ENCODE peak calls at places on chromosomes 6 and 20, in eight cellular contexts. One of them, this sample, is unnamed.

GRCh38 chr6:83463886-83464285 is 33.0 kb upstream of the ME1 start:
- DNase-seq in stimulated activated CD4-positive, alpha-beta T cell treated with anti-CD3 and anti-CD28 coated beads, Interleukin-1b, Interleukin-23, amount 100 ng/mL, for 1 hour: no peak
- DNase-seq in right cardiac atrium: no peak
- DNase-seq in stimulated activated CD8-positive, alpha-beta memory T cell treated with anti-CD3 and anti-CD28 coated beads, Interleukin-7, amount 100 ng/mL, for 1 hour: no peak
- DNase-seq in fibroblast of the conjunctiva: peak; percentile 2
- DNase-seq in head of caudate nucleus: no peak
- DNase-seq in CD4-positive, CD25-positive, alpha-beta regulatory T cell: no peak
- DNase-seq in PC-3: peak; percentile 81
- DNase-seq in this sample: no peak

GRCh38 chr6:80425089-80425823 is 318.8 kb downstream of the BCKDHB start:
- DNase-seq in fibroblast of the conjunctiva: peak; percentile 80
- DNase-seq in PC-3: peak; percentile 55
- DNase-seq in right cardiac atrium: no peak
- DNase-seq in head of caudate nucleus: no peak
- DNase-seq in stimulated activated CD4-positive, alpha-beta T cell treated with anti-CD3 and anti-CD28 coated beads, Interleukin-1b, Interleukin-23, amount 100 ng/mL, for 1 hour: no peak
- DNase-seq in CD4-positive, CD25-positive, alpha-beta regulatory T cell: no peak
- DNase-seq in stimulated activated CD8-positive, alpha-beta memory T cell treated with anti-CD3 and anti-CD28 coated beads, Interleukin-7, amount 100 ng/mL, for 1 hour: no peak
- DNase-seq in this sample: no peak

GRCh38 chr6:9126845-9127560 is 691.7 kb upstream of the SLC35B3 start:
- DNase-seq in head of caudate nucleus: peak; percentile 35
- DNase-seq in CD4-positive, CD25-positive, alpha-beta regulatory T cell: no peak
- DNase-seq in stimulated activated CD4-positive, alpha-beta T cell treated with anti-CD3 and anti-CD28 coated beads, Interleukin-1b, Interleukin-23, amount 100 ng/mL, for 1 hour: no peak
- DNase-seq in right cardiac atrium: no peak
- DNase-seq in fibroblast of the conjunctiva: peak; percentile 62
- DNase-seq in PC-3: peak; percentile 75
- DNase-seq in stimulated activated CD8-positive, alpha-beta memory T cell treated with anti-CD3 and anti-CD28 coated beads, Interleukin-7, amount 100 ng/mL, for 1 hour: no peak
- DNase-seq in this sample: no peak

GRCh38 chr6:37289931-37290330 is 32.0 kb upstream of the TMEM217 start:
- DNase-seq in fibroblast of the conjunctiva: no peak
- DNase-seq in right cardiac atrium: no peak
- DNase-seq in stimulated activated CD4-positive, alpha-beta T cell treated with anti-CD3 and anti-CD28 coated beads, Interleukin-1b, Interleukin-23, amount 100 ng/mL, for 1 hour: no peak
- DNase-seq in head of caudate nucleus: no peak
- DNase-seq in stimulated activated CD8-positive, alpha-beta memory T cell treated with anti-CD3 and anti-CD28 coated beads, Interleukin-7, amount 100 ng/mL, for 1 hour: no peak
- DNase-seq in CD4-positive, CD25-positive, alpha-beta regulatory T cell: peak; percentile 79
- DNase-seq in PC-3: no peak
- DNase-seq in this sample: no peak

GRCh38 chr20:35632539-35633115 is 17.0 kb downstream of the SPAG4 start:
- DNase-seq in fibroblast of the conjunctiva: no peak
- DNase-seq in head of caudate nucleus: no peak
- DNase-seq in PC-3: no peak
- DNase-seq in stimulated activated CD4-positive, alpha-beta T cell treated with anti-CD3 and anti-CD28 coated beads, Interleukin-1b, Interleukin-23, amount 100 ng/mL, for 1 hour: no peak
- DNase-seq in CD4-positive, CD25-positive, alpha-beta regulatory T cell: no peak
- DNase-seq in right cardiac atrium: no peak
- DNase-seq in stimulated activated CD8-positive, alpha-beta memory T cell treated with anti-CD3 and anti-CD28 coated beads, Interleukin-7, amount 100 ng/mL, for 1 hour: no peak
- DNase-seq in this sample: no peak

GRCh38 chr6:117440558-117441525 is 15.1 kb upstream of the ROS1 start:
- DNase-seq in fibroblast of the conjunctiva: peak; percentile 79
- DNase-seq in CD4-positive, CD25-positive, alpha-beta regulatory T cell: no peak
- DNase-seq in PC-3: peak; percentile 89
- DNase-seq in right cardiac atrium: no peak
- DNase-seq in stimulated activated CD4-positive, alpha-beta T cell treated with anti-CD3 and anti-CD28 coated beads, Interleukin-1b, Interleukin-23, amount 100 ng/mL, for 1 hour: no peak
- DNase-seq in stimulated activated CD8-positive, alpha-beta memory T cell treated with anti-CD3 and anti-CD28 coated beads, Interleukin-7, amount 100 ng/mL, for 1 hour: no peak
- DNase-seq in head of caudate nucleus: no peak
- DNase-seq in this sample: no peak

GRCh38 chr20:535958-536357 is 7.6 kb downstream of the CSNK2A1 start:
- DNase-seq in stimulated activated CD4-positive, alpha-beta T cell treated with anti-CD3 and anti-CD28 coated beads, Interleukin-1b, Interleukin-23, amount 100 ng/mL, for 1 hour: no peak
- DNase-seq in CD4-positive, CD25-positive, alpha-beta regulatory T cell: no peak
- DNase-seq in head of caudate nucleus: no peak
- DNase-seq in fibroblast of the conjunctiva: no peak
- DNase-seq in right cardiac atrium: no peak
- DNase-seq in PC-3: no peak
- DNase-seq in stimulated activated CD8-positive, alpha-beta memory T cell treated with anti-CD3 and anti-CD28 coated beads, Interleukin-7, amount 100 ng/mL, for 1 hour: no peak
- DNase-seq in this sample: no peak

GRCh38 chr20:35629432-35630145 is 14.0 kb downstream of the SPAG4 start:
- DNase-seq in stimulated activated CD8-positive, alpha-beta memory T cell treated with anti-CD3 and anti-CD28 coated beads, Interleukin-7, amount 100 ng/mL, for 1 hour: no peak
- DNase-seq in fibroblast of the conjunctiva: no peak
- DNase-seq in head of caudate nucleus: no peak
- DNase-seq in PC-3: no peak
- DNase-seq in stimulated activated CD4-positive, alpha-beta T cell treated with anti-CD3 and anti-CD28 coated beads, Interleukin-1b, Interleukin-23, amount 100 ng/mL, for 1 hour: no peak
- DNase-seq in right cardiac atrium: no peak
- DNase-seq in CD4-positive, CD25-positive, alpha-beta regulatory T cell: no peak
- DNase-seq in this sample: no peak

GRCh38 chr6:73058736-73059135 is 166.6 kb downstream of the KHDC1L start:
- DNase-seq in CD4-positive, CD25-positive, alpha-beta regulatory T cell: no peak
- DNase-seq in stimulated activated CD4-positive, alpha-beta T cell treated with anti-CD3 and anti-CD28 coated beads, Interleukin-1b, Interleukin-23, amount 100 ng/mL, for 1 hour: no peak
- DNase-seq in fibroblast of the conjunctiva: no peak
- DNase-seq in PC-3: peak; percentile 38
- DNase-seq in right cardiac atrium: no peak
- DNase-seq in stimulated activated CD8-positive, alpha-beta memory T cell treated with anti-CD3 and anti-CD28 coated beads, Interleukin-7, amount 100 ng/mL, for 1 hour: no peak
- DNase-seq in head of caudate nucleus: no peak
- DNase-seq in this sample: no peak

GRCh38 chr20:18157102-18157501 is 19.4 kb downstream of the KAT14 start:
- DNase-seq in stimulated activated CD8-positive, alpha-beta memory T cell treated with anti-CD3 and anti-CD28 coated beads, Interleukin-7, amount 100 ng/mL, for 1 hour: no peak
- DNase-seq in PC-3: no peak
- DNase-seq in fibroblast of the conjunctiva: no peak
- DNase-seq in CD4-positive, CD25-positive, alpha-beta regulatory T cell: no peak
- DNase-seq in head of caudate nucleus: no peak
- DNase-seq in right cardiac atrium: no peak
- DNase-seq in stimulated activated CD4-positive, alpha-beta T cell treated with anti-CD3 and anti-CD28 coated beads, Interleukin-1b, Interleukin-23, amount 100 ng/mL, for 1 hour: no peak
- DNase-seq in this sample: no peak

GRCh38 chr20:5714261-5715041 is 35.8 kb upstream of the SHLD1 start:
- DNase-seq in CD4-positive, CD25-positive, alpha-beta regulatory T cell: peak; percentile 93
- DNase-seq in stimulated activated CD8-positive, alpha-beta memory T cell treated with anti-CD3 and anti-CD28 coated beads, Interleukin-7, amount 100 ng/mL, for 1 hour: peak; percentile 32
- DNase-seq in PC-3: peak; percentile 76
- DNase-seq in fibroblast of the conjunctiva: no peak
- DNase-seq in head of caudate nucleus: no peak
- DNase-seq in right cardiac atrium: no peak
- DNase-seq in stimulated activated CD4-positive, alpha-beta T cell treated with anti-CD3 and anti-CD28 coated beads, Interleukin-1b, Interleukin-23, amount 100 ng/mL, for 1 hour: peak; percentile 10
- DNase-seq in this sample: no peak

GRCh38 chr20:35059110-35059509 is 33.5 kb downstream of the TRPC4AP start:
- DNase-seq in stimulated activated CD4-positive, alpha-beta T cell treated with anti-CD3 and anti-CD28 coated beads, Interleukin-1b, Interleukin-23, amount 100 ng/mL, for 1 hour: no peak
- DNase-seq in right cardiac atrium: no peak
- DNase-seq in fibroblast of the conjunctiva: no peak
- DNase-seq in CD4-positive, CD25-positive, alpha-beta regulatory T cell: no peak
- DNase-seq in stimulated activated CD8-positive, alpha-beta memory T cell treated with anti-CD3 and anti-CD28 coated beads, Interleukin-7, amount 100 ng/mL, for 1 hour: no peak
- DNase-seq in head of caudate nucleus: no peak
- DNase-seq in PC-3: no peak
- DNase-seq in this sample: no peak

GRCh38 chr6:14286144-14286543 is 168.6 kb downstream of the CD83 start:
- DNase-seq in right cardiac atrium: no peak
- DNase-seq in CD4-positive, CD25-positive, alpha-beta regulatory T cell: no peak
- DNase-seq in head of caudate nucleus: no peak
- DNase-seq in PC-3: peak; percentile 85
- DNase-seq in stimulated activated CD8-positive, alpha-beta memory T cell treated with anti-CD3 and anti-CD28 coated beads, Interleukin-7, amount 100 ng/mL, for 1 hour: no peak
- DNase-seq in stimulated activated CD4-positive, alpha-beta T cell treated with anti-CD3 and anti-CD28 coated beads, Interleukin-1b, Interleukin-23, amount 100 ng/mL, for 1 hour: no peak
- DNase-seq in fibroblast of the conjunctiva: peak; percentile 75
- DNase-seq in this sample: no peak

GRCh38 chr20:37516697-37517370 is 4.2 kb upstream of the NNAT start:
- DNase-seq in head of caudate nucleus: no peak
- DNase-seq in stimulated activated CD8-positive, alpha-beta memory T cell treated with anti-CD3 and anti-CD28 coated beads, Interleukin-7, amount 100 ng/mL, for 1 hour: no peak
- DNase-seq in right cardiac atrium: no peak
- DNase-seq in stimulated activated CD4-positive, alpha-beta T cell treated with anti-CD3 and anti-CD28 coated beads, Interleukin-1b, Interleukin-23, amount 100 ng/mL, for 1 hour: no peak
- DNase-seq in CD4-positive, CD25-positive, alpha-beta regulatory T cell: no peak
- DNase-seq in PC-3: peak; percentile 51
- DNase-seq in fibroblast of the conjunctiva: peak; percentile 75
- DNase-seq in this sample: no peak

GRCh38 chr20:7859371-7859802 is 80.9 kb downstream of the HAO1 start:
- DNase-seq in head of caudate nucleus: no peak
- DNase-seq in stimulated activated CD4-positive, alpha-beta T cell treated with anti-CD3 and anti-CD28 coated beads, Interleukin-1b, Interleukin-23, amount 100 ng/mL, for 1 hour: no peak
- DNase-seq in CD4-positive, CD25-positive, alpha-beta regulatory T cell: peak; percentile 0
- DNase-seq in fibroblast of the conjunctiva: peak; percentile 56
- DNase-seq in stimulated activated CD8-positive, alpha-beta memory T cell treated with anti-CD3 and anti-CD28 coated beads, Interleukin-7, amount 100 ng/mL, for 1 hour: no peak
- DNase-seq in right cardiac atrium: no peak
- DNase-seq in PC-3: peak; percentile 84
- DNase-seq in this sample: peak; percentile 44

GRCh38 chr20:8757146-8757545 is 311.7 kb upstream of the PLCB4 start:
- DNase-seq in stimulated activated CD4-positive, alpha-beta T cell treated with anti-CD3 and anti-CD28 coated beads, Interleukin-1b, Interleukin-23, amount 100 ng/mL, for 1 hour: no peak
- DNase-seq in PC-3: peak; percentile 31
- DNase-seq in head of caudate nucleus: no peak
- DNase-seq in fibroblast of the conjunctiva: peak; percentile 55
- DNase-seq in stimulated activated CD8-positive, alpha-beta memory T cell treated with anti-CD3 and anti-CD28 coated beads, Interleukin-7, amount 100 ng/mL, for 1 hour: no peak
- DNase-seq in CD4-positive, CD25-positive, alpha-beta regulatory T cell: no peak
- DNase-seq in right cardiac atrium: no peak
- DNase-seq in this sample: no peak

GRCh38 chr6:4323322-4323721 is 187.9 kb upstream of the ECI2 start:
- DNase-seq in fibroblast of the conjunctiva: no peak
- DNase-seq in stimulated activated CD8-positive, alpha-beta memory T cell treated with anti-CD3 and anti-CD28 coated beads, Interleukin-7, amount 100 ng/mL, for 1 hour: no peak
- DNase-seq in head of caudate nucleus: no peak
- DNase-seq in PC-3: no peak
- DNase-seq in right cardiac atrium: no peak
- DNase-seq in stimulated activated CD4-positive, alpha-beta T cell treated with anti-CD3 and anti-CD28 coated beads, Interleukin-1b, Interleukin-23, amount 100 ng/mL, for 1 hour: no peak
- DNase-seq in CD4-positive, CD25-positive, alpha-beta regulatory T cell: no peak
- DNase-seq in this sample: no peak

GRCh38 chr6:163230901-163231300 is 183.6 kb upstream of the QKI start:
- DNase-seq in right cardiac atrium: no peak
- DNase-seq in head of caudate nucleus: no peak
- DNase-seq in CD4-positive, CD25-positive, alpha-beta regulatory T cell: no peak
- DNase-seq in stimulated activated CD8-positive, alpha-beta memory T cell treated with anti-CD3 and anti-CD28 coated beads, Interleukin-7, amount 100 ng/mL, for 1 hour: no peak
- DNase-seq in PC-3: no peak
- DNase-seq in stimulated activated CD4-positive, alpha-beta T cell treated with anti-CD3 and anti-CD28 coated beads, Interleukin-1b, Interleukin-23, amount 100 ng/mL, for 1 hour: no peak
- DNase-seq in fibroblast of the conjunctiva: no peak
- DNase-seq in this sample: no peak

GRCh38 chr6:27267865-27268444 is 20.5 kb downstream of the PRSS16 start:
- DNase-seq in fibroblast of the conjunctiva: no peak
- DNase-seq in head of caudate nucleus: no peak
- DNase-seq in right cardiac atrium: no peak
- DNase-seq in stimulated activated CD4-positive, alpha-beta T cell treated with anti-CD3 and anti-CD28 coated beads, Interleukin-1b, Interleukin-23, amount 100 ng/mL, for 1 hour: no peak
- DNase-seq in stimulated activated CD8-positive, alpha-beta memory T cell treated with anti-CD3 and anti-CD28 coated beads, Interleukin-7, amount 100 ng/mL, for 1 hour: no peak
- DNase-seq in PC-3: no peak
- DNase-seq in CD4-positive, CD25-positive, alpha-beta regulatory T cell: no peak
- DNase-seq in this sample: no peak

GRCh38 chr20:57211949-57212889 is 54.2 kb downstream of the BMP7 start:
- DNase-seq in CD4-positive, CD25-positive, alpha-beta regulatory T cell: no peak
- DNase-seq in fibroblast of the conjunctiva: peak; percentile 40
- DNase-seq in PC-3: peak; percentile 93
- DNase-seq in head of caudate nucleus: no peak
- DNase-seq in stimulated activated CD4-positive, alpha-beta T cell treated with anti-CD3 and anti-CD28 coated beads, Interleukin-1b, Interleukin-23, amount 100 ng/mL, for 1 hour: no peak
- DNase-seq in right cardiac atrium: peak; percentile 70
- DNase-seq in stimulated activated CD8-positive, alpha-beta memory T cell treated with anti-CD3 and anti-CD28 coated beads, Interleukin-7, amount 100 ng/mL, for 1 hour: no peak
- DNase-seq in this sample: no peak

GRCh38 chr6:109087661-109088264 is 6.9 kb downstream of the SESN1 start:
- DNase-seq in head of caudate nucleus: no peak
- DNase-seq in PC-3: no peak
- DNase-seq in right cardiac atrium: no peak
- DNase-seq in fibroblast of the conjunctiva: no peak
- DNase-seq in stimulated activated CD8-positive, alpha-beta memory T cell treated with anti-CD3 and anti-CD28 coated beads, Interleukin-7, amount 100 ng/mL, for 1 hour: no peak
- DNase-seq in CD4-positive, CD25-positive, alpha-beta regulatory T cell: no peak
- DNase-seq in stimulated activated CD4-positive, alpha-beta T cell treated with anti-CD3 and anti-CD28 coated beads, Interleukin-1b, Interleukin-23, amount 100 ng/mL, for 1 hour: no peak
- DNase-seq in this sample: no peak

GRCh38 chr6:110355031-110355430 is 3.1 kb downstream of the METTL24 start:
- DNase-seq in PC-3: no peak
- DNase-seq in head of caudate nucleus: no peak
- DNase-seq in right cardiac atrium: no peak
- DNase-seq in CD4-positive, CD25-positive, alpha-beta regulatory T cell: no peak
- DNase-seq in fibroblast of the conjunctiva: no peak
- DNase-seq in stimulated activated CD4-positive, alpha-beta T cell treated with anti-CD3 and anti-CD28 coated beads, Interleukin-1b, Interleukin-23, amount 100 ng/mL, for 1 hour: no peak
- DNase-seq in stimulated activated CD8-positive, alpha-beta memory T cell treated with anti-CD3 and anti-CD28 coated beads, Interleukin-7, amount 100 ng/mL, for 1 hour: no peak
- DNase-seq in this sample: no peak